ENCODE peak calls at places on chromosomes 7 and 10, in nine cellular contexts. One of them, this sample, is unnamed.

GRCh38 chr7:41796331-41796730 is 93.4 kb upstream of the INHBA start:
- DNase-seq in AML-193: no peak
- DNase-seq in NCI-H1694 treated with DMSO at 0.1 percent for 48 hours: no peak
- DNase-seq in stimulated activated CD4-positive, alpha-beta T cell treated with anti-CD3 and anti-CD28 coated beads, Interleukin-15, amount 100 ng/mL, for 1 hour: no peak
- DNase-seq in pons: no peak
- DNase-seq in endodermal cell: no peak
- DNase-seq in cardiac septum: no peak
- DNase-seq in tibial artery: no peak
- DNase-seq in astrocyte of the spinal cord: no peak
- DNase-seq in this sample: no peak

GRCh38 chr7:5005066-5005465 is 40.6 kb upstream of the RBAK start:
- DNase-seq in astrocyte of the spinal cord: no peak
- DNase-seq in NCI-H1694 treated with DMSO at 0.1 percent for 48 hours: no peak
- DNase-seq in tibial artery: no peak
- DNase-seq in cardiac septum: no peak
- DNase-seq in AML-193: no peak
- DNase-seq in stimulated activated CD4-positive, alpha-beta T cell treated with anti-CD3 and anti-CD28 coated beads, Interleukin-15, amount 100 ng/mL, for 1 hour: no peak
- DNase-seq in endodermal cell: no peak
- DNase-seq in pons: peak
- DNase-seq in this sample: no peak

GRCh38 chr10:97731346-97732051 is 5.4 kb upstream of the ZFYVE27 start:
- DNase-seq in stimulated activated CD4-positive, alpha-beta T cell treated with anti-CD3 and anti-CD28 coated beads, Interleukin-15, amount 100 ng/mL, for 1 hour: peak
- DNase-seq in astrocyte of the spinal cord: peak
- DNase-seq in endodermal cell: peak
- DNase-seq in cardiac septum: no peak
- DNase-seq in NCI-H1694 treated with DMSO at 0.1 percent for 48 hours: peak
- DNase-seq in pons: peak
- DNase-seq in tibial artery: peak
- DNase-seq in AML-193: peak
- DNase-seq in this sample: peak

GRCh38 chr7:17371656-17372524 is 73.4 kb downstream of the AHR start:
- DNase-seq in stimulated activated CD4-positive, alpha-beta T cell treated with anti-CD3 and anti-CD28 coated beads, Interleukin-15, amount 100 ng/mL, for 1 hour: no peak
- DNase-seq in astrocyte of the spinal cord: peak
- DNase-seq in NCI-H1694 treated with DMSO at 0.1 percent for 48 hours: no peak
- DNase-seq in tibial artery: no peak
- DNase-seq in cardiac septum: no peak
- DNase-seq in pons: no peak
- DNase-seq in endodermal cell: no peak
- DNase-seq in AML-193: no peak
- DNase-seq in this sample: peak

GRCh38 chr7:149239345-149240143 is at the start of gene ZNF212:
- DNase-seq in AML-193: peak
- DNase-seq in astrocyte of the spinal cord: peak
- DNase-seq in NCI-H1694 treated with DMSO at 0.1 percent for 48 hours: peak
- DNase-seq in tibial artery: peak
- DNase-seq in endodermal cell: peak
- DNase-seq in pons: peak
- DNase-seq in stimulated activated CD4-positive, alpha-beta T cell treated with anti-CD3 and anti-CD28 coated beads, Interleukin-15, amount 100 ng/mL, for 1 hour: peak
- DNase-seq in cardiac septum: peak
- DNase-seq in this sample: peak

GRCh38 chr10:48649349-48649944 is 35.2 kb upstream of the WDFY4 start:
- DNase-seq in stimulated activated CD4-positive, alpha-beta T cell treated with anti-CD3 and anti-CD28 coated beads, Interleukin-15, amount 100 ng/mL, for 1 hour: no peak
- DNase-seq in endodermal cell: no peak
- DNase-seq in astrocyte of the spinal cord: no peak
- DNase-seq in pons: peak
- DNase-seq in tibial artery: no peak
- DNase-seq in cardiac septum: no peak
- DNase-seq in AML-193: no peak
- DNase-seq in NCI-H1694 treated with DMSO at 0.1 percent for 48 hours: no peak
- DNase-seq in this sample: no peak

GRCh38 chr7:150949564-150949963 is 28.6 kb downstream of the KCNH2 start:
- DNase-seq in cardiac septum: peak
- DNase-seq in astrocyte of the spinal cord: peak
- DNase-seq in tibial artery: no peak
- DNase-seq in NCI-H1694 treated with DMSO at 0.1 percent for 48 hours: no peak
- DNase-seq in AML-193: no peak
- DNase-seq in endodermal cell: no peak
- DNase-seq in pons: no peak
- DNase-seq in stimulated activated CD4-positive, alpha-beta T cell treated with anti-CD3 and anti-CD28 coated beads, Interleukin-15, amount 100 ng/mL, for 1 hour: no peak
- DNase-seq in this sample: no peak

GRCh38 chr7:151408498-151408838 is 1.4 kb downstream of the WDR86 start:
- DNase-seq in pons: no peak
- DNase-seq in endodermal cell: no peak
- DNase-seq in NCI-H1694 treated with DMSO at 0.1 percent for 48 hours: no peak
- DNase-seq in stimulated activated CD4-positive, alpha-beta T cell treated with anti-CD3 and anti-CD28 coated beads, Interleukin-15, amount 100 ng/mL, for 1 hour: no peak
- DNase-seq in AML-193: no peak
- DNase-seq in astrocyte of the spinal cord: no peak
- DNase-seq in tibial artery: no peak
- DNase-seq in cardiac septum: no peak
- DNase-seq in this sample: no peak

GRCh38 chr10:70562036-70562710 is 40.4 kb downstream of the PRF1 start:
- DNase-seq in NCI-H1694 treated with DMSO at 0.1 percent for 48 hours: no peak
- DNase-seq in tibial artery: no peak
- DNase-seq in endodermal cell: peak
- DNase-seq in cardiac septum: no peak
- DNase-seq in pons: no peak
- DNase-seq in AML-193: no peak
- DNase-seq in stimulated activated CD4-positive, alpha-beta T cell treated with anti-CD3 and anti-CD28 coated beads, Interleukin-15, amount 100 ng/mL, for 1 hour: no peak
- DNase-seq in astrocyte of the spinal cord: no peak
- DNase-seq in this sample: no peak

GRCh38 chr7:137329411-137329810 is 14.1 kb downstream of the PTN start:
- DNase-seq in cardiac septum: no peak
- DNase-seq in astrocyte of the spinal cord: no peak
- DNase-seq in stimulated activated CD4-positive, alpha-beta T cell treated with anti-CD3 and anti-CD28 coated beads, Interleukin-15, amount 100 ng/mL, for 1 hour: no peak
- DNase-seq in AML-193: no peak
- DNase-seq in endodermal cell: no peak
- DNase-seq in tibial artery: no peak
- DNase-seq in NCI-H1694 treated with DMSO at 0.1 percent for 48 hours: no peak
- DNase-seq in pons: no peak
- DNase-seq in this sample: no peak

GRCh38 chr7:158734861-158735260 is 30.3 kb upstream of the NCAPG2 start:
- DNase-seq in stimulated activated CD4-positive, alpha-beta T cell treated with anti-CD3 and anti-CD28 coated beads, Interleukin-15, amount 100 ng/mL, for 1 hour: no peak
- DNase-seq in NCI-H1694 treated with DMSO at 0.1 percent for 48 hours: no peak
- DNase-seq in AML-193: no peak
- DNase-seq in pons: no peak
- DNase-seq in tibial artery: no peak
- DNase-seq in astrocyte of the spinal cord: peak
- DNase-seq in endodermal cell: no peak
- DNase-seq in cardiac septum: no peak
- DNase-seq in this sample: no peak

GRCh38 chr7:129741743-129742213 is 130.3 kb downstream of the NRF1 start:
- DNase-seq in cardiac septum: peak
- DNase-seq in NCI-H1694 treated with DMSO at 0.1 percent for 48 hours: peak
- DNase-seq in AML-193: no peak
- DNase-seq in tibial artery: no peak
- DNase-seq in pons: peak
- DNase-seq in astrocyte of the spinal cord: no peak
- DNase-seq in endodermal cell: no peak
- DNase-seq in stimulated activated CD4-positive, alpha-beta T cell treated with anti-CD3 and anti-CD28 coated beads, Interleukin-15, amount 100 ng/mL, for 1 hour: no peak
- DNase-seq in this sample: no peak

GRCh38 chr10:118901409-118901808 is 128.1 kb upstream of the NANOS1 start:
- DNase-seq in astrocyte of the spinal cord: no peak
- DNase-seq in pons: no peak
- DNase-seq in stimulated activated CD4-positive, alpha-beta T cell treated with anti-CD3 and anti-CD28 coated beads, Interleukin-15, amount 100 ng/mL, for 1 hour: no peak
- DNase-seq in NCI-H1694 treated with DMSO at 0.1 percent for 48 hours: no peak
- DNase-seq in tibial artery: no peak
- DNase-seq in cardiac septum: no peak
- DNase-seq in AML-193: no peak
- DNase-seq in endodermal cell: no peak
- DNase-seq in this sample: no peak

GRCh38 chr7:111380945-111381344 is 181.3 kb downstream of the IMMP2L start:
- DNase-seq in pons: no peak
- DNase-seq in tibial artery: no peak
- DNase-seq in stimulated activated CD4-positive, alpha-beta T cell treated with anti-CD3 and anti-CD28 coated beads, Interleukin-15, amount 100 ng/mL, for 1 hour: no peak
- DNase-seq in astrocyte of the spinal cord: no peak
- DNase-seq in cardiac septum: no peak
- DNase-seq in AML-193: no peak
- DNase-seq in endodermal cell: no peak
- DNase-seq in NCI-H1694 treated with DMSO at 0.1 percent for 48 hours: no peak
- DNase-seq in this sample: peak

GRCh38 chr7:138247568-138248328 is 171.5 kb downstream of the AKR1D1 start:
- DNase-seq in AML-193: no peak
- DNase-seq in stimulated activated CD4-positive, alpha-beta T cell treated with anti-CD3 and anti-CD28 coated beads, Interleukin-15, amount 100 ng/mL, for 1 hour: no peak
- DNase-seq in tibial artery: no peak
- DNase-seq in NCI-H1694 treated with DMSO at 0.1 percent for 48 hours: no peak
- DNase-seq in cardiac septum: no peak
- DNase-seq in pons: no peak
- DNase-seq in endodermal cell: no peak
- DNase-seq in astrocyte of the spinal cord: peak
- DNase-seq in this sample: no peak

GRCh38 chr10:62732841-62733653 is 71.5 kb upstream of the ADO start:
- DNase-seq in AML-193: no peak
- DNase-seq in pons: no peak
- DNase-seq in astrocyte of the spinal cord: peak
- DNase-seq in cardiac septum: no peak
- DNase-seq in stimulated activated CD4-positive, alpha-beta T cell treated with anti-CD3 and anti-CD28 coated beads, Interleukin-15, amount 100 ng/mL, for 1 hour: peak
- DNase-seq in tibial artery: no peak
- DNase-seq in endodermal cell: no peak
- DNase-seq in NCI-H1694 treated with DMSO at 0.1 percent for 48 hours: no peak
- DNase-seq in this sample: no peak

GRCh38 chr7:149558149-149558861 is 60.7 kb upstream of the ZNF746 start:
- DNase-seq in NCI-H1694 treated with DMSO at 0.1 percent for 48 hours: no peak
- DNase-seq in stimulated activated CD4-positive, alpha-beta T cell treated with anti-CD3 and anti-CD28 coated beads, Interleukin-15, amount 100 ng/mL, for 1 hour: no peak
- DNase-seq in pons: no peak
- DNase-seq in cardiac septum: no peak
- DNase-seq in astrocyte of the spinal cord: peak
- DNase-seq in AML-193: no peak
- DNase-seq in tibial artery: no peak
- DNase-seq in endodermal cell: no peak
- DNase-seq in this sample: no peak

GRCh38 chr7:40700653-40701475 is 566.1 kb downstream of the SUGCT start:
- DNase-seq in cardiac septum: no peak
- DNase-seq in tibial artery: no peak
- DNase-seq in AML-193: no peak
- DNase-seq in astrocyte of the spinal cord: peak
- DNase-seq in endodermal cell: peak
- DNase-seq in NCI-H1694 treated with DMSO at 0.1 percent for 48 hours: no peak
- DNase-seq in pons: no peak
- DNase-seq in stimulated activated CD4-positive, alpha-beta T cell treated with anti-CD3 and anti-CD28 coated beads, Interleukin-15, amount 100 ng/mL, for 1 hour: no peak
- DNase-seq in this sample: no peak

GRCh38 chr7:156493942-156494341 is 146.6 kb upstream of the RNF32 start:
- DNase-seq in tibial artery: no peak
- DNase-seq in AML-193: no peak
- DNase-seq in pons: no peak
- DNase-seq in endodermal cell: no peak
- DNase-seq in stimulated activated CD4-positive, alpha-beta T cell treated with anti-CD3 and anti-CD28 coated beads, Interleukin-15, amount 100 ng/mL, for 1 hour: no peak
- DNase-seq in cardiac septum: no peak
- DNase-seq in NCI-H1694 treated with DMSO at 0.1 percent for 48 hours: no peak
- DNase-seq in astrocyte of the spinal cord: peak
- DNase-seq in this sample: no peak

GRCh38 chr7:155001756-155002410 is 1.0 kb downstream of the PAXIP1 start:
- DNase-seq in endodermal cell: no peak
- DNase-seq in AML-193: no peak
- DNase-seq in pons: no peak
- DNase-seq in cardiac septum: no peak
- DNase-seq in NCI-H1694 treated with DMSO at 0.1 percent for 48 hours: no peak
- DNase-seq in stimulated activated CD4-positive, alpha-beta T cell treated with anti-CD3 and anti-CD28 coated beads, Interleukin-15, amount 100 ng/mL, for 1 hour: no peak
- DNase-seq in astrocyte of the spinal cord: peak
- DNase-seq in tibial artery: no peak
- DNase-seq in this sample: peak

GRCh38 chr10:3654496-3654895 is 130.5 kb downstream of the KLF6 start:
- DNase-seq in astrocyte of the spinal cord: no peak
- DNase-seq in endodermal cell: no peak
- DNase-seq in stimulated activated CD4-positive, alpha-beta T cell treated with anti-CD3 and anti-CD28 coated beads, Interleukin-15, amount 100 ng/mL, for 1 hour: no peak
- DNase-seq in cardiac septum: no peak
- DNase-seq in NCI-H1694 treated with DMSO at 0.1 percent for 48 hours: no peak
- DNase-seq in pons: no peak
- DNase-seq in AML-193: no peak
- DNase-seq in tibial artery: no peak
- DNase-seq in this sample: no peak

GRCh38 chr7:105389090-105389650 is 449 bp upstream of the SRPK2 start:
- DNase-seq in pons: peak
- DNase-seq in astrocyte of the spinal cord: peak
- DNase-seq in cardiac septum: no peak
- DNase-seq in endodermal cell: peak
- DNase-seq in AML-193: no peak
- DNase-seq in stimulated activated CD4-positive, alpha-beta T cell treated with anti-CD3 and anti-CD28 coated beads, Interleukin-15, amount 100 ng/mL, for 1 hour: peak
- DNase-seq in NCI-H1694 treated with DMSO at 0.1 percent for 48 hours: peak
- DNase-seq in tibial artery: peak
- DNase-seq in this sample: peak

GRCh38 chr10:10165415-10165814 is 852.3 kb upstream of the CELF2 start:
- DNase-seq in endodermal cell: no peak
- DNase-seq in pons: no peak
- DNase-seq in tibial artery: no peak
- DNase-seq in cardiac septum: no peak
- DNase-seq in astrocyte of the spinal cord: no peak
- DNase-seq in stimulated activated CD4-positive, alpha-beta T cell treated with anti-CD3 and anti-CD28 coated beads, Interleukin-15, amount 100 ng/mL, for 1 hour: no peak
- DNase-seq in NCI-H1694 treated with DMSO at 0.1 percent for 48 hours: no peak
- DNase-seq in AML-193: no peak
- DNase-seq in this sample: no peak

GRCh38 chr10:27893320-27894014 is 105.4 kb downstream of the ODAD2 start:
- DNase-seq in stimulated activated CD4-positive, alpha-beta T cell treated with anti-CD3 and anti-CD28 coated beads, Interleukin-15, amount 100 ng/mL, for 1 hour: no peak
- DNase-seq in tibial artery: no peak
- DNase-seq in cardiac septum: no peak
- DNase-seq in AML-193: no peak
- DNase-seq in NCI-H1694 treated with DMSO at 0.1 percent for 48 hours: no peak
- DNase-seq in pons: peak
- DNase-seq in astrocyte of the spinal cord: peak
- DNase-seq in endodermal cell: no peak
- DNase-seq in this sample: peak

GRCh38 chr10:109922976-109923921 is at the start of gene XPNPEP1:
- DNase-seq in endodermal cell: peak
- DNase-seq in astrocyte of the spinal cord: peak
- DNase-seq in AML-193: peak
- DNase-seq in pons: peak
- DNase-seq in NCI-H1694 treated with DMSO at 0.1 percent for 48 hours: peak
- DNase-seq in cardiac septum: peak
- DNase-seq in tibial artery: peak
- DNase-seq in stimulated activated CD4-positive, alpha-beta T cell treated with anti-CD3 and anti-CD28 coated beads, Interleukin-15, amount 100 ng/mL, for 1 hour: peak
- DNase-seq in this sample: peak

GRCh38 chr7:90455163-90456030 is 14.0 kb upstream of the PTTG1IP2 start:
- DNase-seq in tibial artery: no peak
- DNase-seq in pons: peak
- DNase-seq in stimulated activated CD4-positive, alpha-beta T cell treated with anti-CD3 and anti-CD28 coated beads, Interleukin-15, amount 100 ng/mL, for 1 hour: no peak
- DNase-seq in cardiac septum: no peak
- DNase-seq in NCI-H1694 treated with DMSO at 0.1 percent for 48 hours: peak
- DNase-seq in astrocyte of the spinal cord: peak
- DNase-seq in endodermal cell: no peak
- DNase-seq in AML-193: peak
- DNase-seq in this sample: peak

GRCh38 chr7:25663877-25664276 is 435.6 kb upstream of the NPVF start:
- DNase-seq in cardiac septum: no peak
- DNase-seq in AML-193: no peak
- DNase-seq in pons: no peak
- DNase-seq in NCI-H1694 treated with DMSO at 0.1 percent for 48 hours: no peak
- DNase-seq in astrocyte of the spinal cord: no peak
- DNase-seq in endodermal cell: no peak
- DNase-seq in tibial artery: no peak
- DNase-seq in stimulated activated CD4-positive, alpha-beta T cell treated with anti-CD3 and anti-CD28 coated beads, Interleukin-15, amount 100 ng/mL, for 1 hour: no peak
- DNase-seq in this sample: no peak

GRCh38 chr10:43238462-43238861 is 28.4 kb downstream of the RASGEF1A start:
- DNase-seq in endodermal cell: peak
- DNase-seq in NCI-H1694 treated with DMSO at 0.1 percent for 48 hours: no peak
- DNase-seq in AML-193: no peak
- DNase-seq in stimulated activated CD4-positive, alpha-beta T cell treated with anti-CD3 and anti-CD28 coated beads, Interleukin-15, amount 100 ng/mL, for 1 hour: no peak
- DNase-seq in pons: no peak
- DNase-seq in astrocyte of the spinal cord: no peak
- DNase-seq in tibial artery: peak
- DNase-seq in cardiac septum: peak
- DNase-seq in this sample: no peak

GRCh38 chr7:29906200-29907022 is 83.2 kb downstream of the SCRN1 start:
- DNase-seq in endodermal cell: no peak
- DNase-seq in stimulated activated CD4-positive, alpha-beta T cell treated with anti-CD3 and anti-CD28 coated beads, Interleukin-15, amount 100 ng/mL, for 1 hour: no peak
- DNase-seq in pons: no peak
- DNase-seq in astrocyte of the spinal cord: no peak
- DNase-seq in NCI-H1694 treated with DMSO at 0.1 percent for 48 hours: no peak
- DNase-seq in cardiac septum: no peak
- DNase-seq in AML-193: no peak
- DNase-seq in tibial artery: no peak
- DNase-seq in this sample: no peak

GRCh38 chr7:91288208-91288824 is 24.1 kb downstream of the FZD1 start:
- DNase-seq in endodermal cell: peak
- DNase-seq in cardiac septum: peak
- DNase-seq in AML-193: peak
- DNase-seq in tibial artery: peak
- DNase-seq in NCI-H1694 treated with DMSO at 0.1 percent for 48 hours: peak
- DNase-seq in stimulated activated CD4-positive, alpha-beta T cell treated with anti-CD3 and anti-CD28 coated beads, Interleukin-15, amount 100 ng/mL, for 1 hour: no peak
- DNase-seq in pons: peak
- DNase-seq in astrocyte of the spinal cord: no peak
- DNase-seq in this sample: peak

GRCh38 chr7:5354460-5355279 is 69.0 kb downstream of the TNRC18 start:
- DNase-seq in stimulated activated CD4-positive, alpha-beta T cell treated with anti-CD3 and anti-CD28 coated beads, Interleukin-15, amount 100 ng/mL, for 1 hour: no peak
- DNase-seq in NCI-H1694 treated with DMSO at 0.1 percent for 48 hours: no peak
- DNase-seq in AML-193: no peak
- DNase-seq in astrocyte of the spinal cord: no peak
- DNase-seq in tibial artery: peak
- DNase-seq in pons: no peak
- DNase-seq in cardiac septum: peak
- DNase-seq in endodermal cell: peak
- DNase-seq in this sample: no peak

This sample was measured in HT-29.